ENCODE peak calls at places on chromosome 13, in nine cellular contexts. L, T, A, Y, Z, K, F, U and V are unnamed samples.

GRCh38 chr13:100506154-100506553 is 82.4 kb downstream of the GGACT start:
- DNase-seq in Z (no peak), A (no peak), Y (no peak), L (no peak), U (no peak), K (no peak), F (peak), T (no peak), V (no peak)

GRCh38 chr13:40635315-40635995 is 31.0 kb downstream of the FOXO1 start:
- DNase-seq in L (no peak), K (no peak), F (no peak), U (no peak), Y (no peak), A (no peak), T (no peak), Z (no peak), V (no peak)

GRCh38 chr13:34201050-34201913 is 383.3 kb downstream of the RFC3 start:
- DNase-seq in Z (no peak), L (no peak), K (peak), Y (no peak), T (peak), A (no peak), U (peak), F (no peak), V (no peak)

GRCh38 chr13:80486407-80486806 is 145.5 kb upstream of the SPRY2 start:
- DNase-seq in K (no peak), L (no peak), Z (no peak), U (no peak), T (no peak), Y (no peak), A (no peak), F (no peak), V (no peak)

GRCh38 chr13:106796280-106797047 is 228.5 kb upstream of the ARGLU1 start:
- DNase-seq in Z (no peak), T (no peak), K (no peak), F (no peak), Y (no peak), L (no peak), U (no peak), A (no peak), V (no peak)

GRCh38 chr13:76969488-76970365 is 21.4 kb downstream of the ACOD1 start:
- DNase-seq in L (no peak), A (no peak), T (peak), K (no peak), U (peak), F (no peak), Z (no peak), Y (no peak), V (no peak)

GRCh38 chr13:47144782-47145181 is 247.9 kb upstream of the HTR2A start:
- DNase-seq in T (no peak), Y (no peak), A (no peak), U (no peak), F (no peak), L (no peak), K (no peak), Z (no peak), V (no peak)

GRCh38 chr13:21696865-21697448 is 26.1 kb downstream of the FGF9 start:
- DNase-seq in L (no peak), K (no peak), U (no peak), F (no peak), T (no peak), Y (no peak), A (no peak), Z (no peak), V (no peak)